ENCODE peak calls at places on chromosomes 11 and 22, in ten cellular contexts. O is activated T-helper 1 cell treated with anti-CD3 and anti-CD28 coated beads, Interleukin-2, amount 50 U/mL, for 16 hours; I is esophagus squamous epithelium; H is substantia nigra; M is stimulated activated CD4-positive, alpha-beta T cell treated with anti-CD3 and anti-CD28 coated beads, Interleukin-1b, Interleukin-23, amount 100 ng/mL, for 1 hour; E is NCI-H460; S is NCI-H187 treated with DMSO at 0.1 percent for 48 hours; T is COLO829; B is CD8-positive, alpha-beta memory T cell; V is NCI-H524. P is an unnamed sample.

GRCh38 chr11:113960702-113961330 is 14.1 kb upstream of the HTR3A start:
- DNase-seq in O (no peak), S (no peak), T (no peak), V (no peak), H (no peak), M (no peak), E (no peak), I (no peak), B (no peak), P (no peak)

GRCh38 chr11:65384301-65384889 is 1.9 kb upstream of the SLC25A45 start:
- DNase-seq in I (no peak), H (no peak), M (no peak), E (no peak), V (no peak), O (no peak), S (no peak), B (peak), T (no peak), P (no peak)

GRCh38 chr11:123573291-123573690 is 81.1 kb downstream of the SCN3B start:
- DNase-seq in E (no peak), I (no peak), S (no peak), O (no peak), B (no peak), V (no peak), M (no peak), T (no peak), H (no peak), P (no peak)

GRCh38 chr11:78350101-78350645 is 67.4 kb downstream of the GAB2 start:
- DNase-seq in I (no peak), E (no peak), S (no peak), M (no peak), H (no peak), O (no peak), V (no peak), B (no peak), T (no peak), P (no peak)

GRCh38 chr11:64998690-64999431 is 2.1 kb upstream of the BATF2 start:
- DNase-seq in H (no peak), O (no peak), M (no peak), V (no peak), E (no peak), T (no peak), I (no peak), B (no peak), S (peak), P (no peak)

GRCh38 chr22:17079572-17079971 is 5.2 kb upstream of the IL17RA start:
- DNase-seq in S (no peak), T (no peak), B (no peak), E (no peak), H (no peak), M (no peak), O (no peak), V (no peak), I (no peak), P (no peak)

GRCh38 chr11:57460017-57460755 is at the start of gene RTN4RL2:
- DNase-seq in H (no peak), T (peak), E (peak), I (no peak), V (peak), O (no peak), S (no peak), B (no peak), M (no peak), P (peak)

GRCh38 chr11:47259178-47259977 is 1.6 kb downstream of the NR1H3 start:
- DNase-seq in B (peak), S (no peak), M (no peak), O (no peak), E (peak), I (no peak), V (no peak), H (no peak), T (peak), P (no peak)

GRCh38 chr11:70717961-70718595 is 319.7 kb downstream of the CTTN start:
- DNase-seq in S (no peak), E (no peak), B (no peak), O (no peak), M (no peak), T (no peak), H (peak), I (no peak), V (no peak), P (no peak)

GRCh38 chr11:125344846-125345705 is 151.0 kb downstream of the FEZ1 start:
- DNase-seq in M (no peak), H (no peak), E (no peak), S (no peak), B (no peak), I (no peak), T (no peak), V (no peak), O (no peak), P (no peak)

GRCh38 chr11:113189909-113190667 is 124.3 kb upstream of the TTC12 start:
- DNase-seq in M (no peak), O (no peak), T (no peak), I (no peak), H (no peak), E (peak), S (no peak), V (no peak), B (no peak), P (no peak)

GRCh38 chr11:123973816-123974215 is 3.8 kb downstream of the OR10S1 start:
- DNase-seq in S (no peak), H (no peak), B (no peak), E (no peak), O (no peak), T (no peak), V (no peak), M (no peak), I (no peak), P (no peak)

GRCh38 chr11:76313913-76314740 is 66.8 kb downstream of the THAP12 start:
- DNase-seq in M (no peak), B (no peak), H (no peak), I (no peak), V (no peak), O (no peak), E (no peak), S (no peak), T (no peak), P (no peak)

GRCh38 chr11:62500066-62501035 is 46.3 kb downstream of the AHNAK start:
- DNase-seq in E (no peak), T (no peak), H (no peak), V (no peak), B (no peak), O (no peak), M (no peak), S (peak), I (no peak), P (no peak)

GRCh38 chr22:45008853-45009751 is 703 bp downstream of the PHF21B start:
- DNase-seq in S (no peak), V (peak), I (no peak), H (no peak), M (no peak), E (no peak), B (no peak), O (no peak), T (no peak), P (peak)

GRCh38 chr11:48017105-48017874 is 36.9 kb downstream of the PTPRJ start:
- DNase-seq in I (no peak), T (no peak), S (no peak), B (peak), M (no peak), O (no peak), V (no peak), E (no peak), H (no peak), P (no peak)

GRCh38 chr11:82969811-82970210 is 68.3 kb downstream of the DDIAS start:
- DNase-seq in E (no peak), I (no peak), B (no peak), T (no peak), O (no peak), V (no peak), H (no peak), S (no peak), M (no peak), P (no peak)

GRCh38 chr22:17334983-17335382 is 34.3 kb upstream of the CECR2 start:
- DNase-seq in T (no peak), H (no peak), E (no peak), I (no peak), S (no peak), M (no peak), O (no peak), V (no peak), B (no peak), P (no peak)

GRCh38 chr11:34176980-34177319 is 71.5 kb downstream of the NAT10 start:
- DNase-seq in O (no peak), H (no peak), M (no peak), I (no peak), S (no peak), V (peak), T (peak), E (no peak), B (no peak), P (no peak)

GRCh38 chr11:132234878-132235277 is 864.5 kb downstream of the NTM start:
- DNase-seq in B (no peak), H (no peak), M (no peak), O (no peak), V (no peak), T (peak), E (no peak), I (no peak), S (no peak), P (no peak)

GRCh38 chr22:27748355-27749168 is 53.0 kb downstream of the MN1 start:
- DNase-seq in B (no peak), S (no peak), V (no peak), O (no peak), I (no peak), H (no peak), E (peak), T (no peak), M (no peak), P (no peak)

GRCh38 chr11:36088234-36088975 is 144.5 kb downstream of the LDLRAD3 start:
- DNase-seq in O (no peak), V (no peak), B (no peak), E (no peak), M (no peak), I (no peak), T (no peak), S (no peak), H (peak), P (no peak)

GRCh38 chr11:105229257-105229656 is 89.7 kb upstream of the CARD18 start:
- DNase-seq in E (no peak), V (no peak), S (no peak), O (no peak), T (no peak), M (no peak), H (no peak), B (no peak), I (no peak), P (no peak)

GRCh38 chr22:19853058-19853878 is 1.4 kb downstream of the GNB1L start:
- DNase-seq in S (no peak), T (no peak), I (no peak), M (no peak), V (no peak), B (no peak), O (no peak), H (no peak), E (no peak), P (no peak)

GRCh38 chr22:20657963-20658362 is 116.0 kb upstream of the SERPIND1 start:
- DNase-seq in S (no peak), H (no peak), E (no peak), M (no peak), B (no peak), T (no peak), O (no peak), I (no peak), V (no peak), P (no peak)

GRCh38 chr22:49992921-49993648 is 19.5 kb downstream of the IL17REL start:
- DNase-seq in M (peak), B (peak), S (no peak), I (no peak), V (no peak), H (peak), O (peak), E (peak), T (no peak), P (peak)

GRCh38 chr22:29799217-29799680 is 32.1 kb downstream of the UQCR10 start:
- DNase-seq in M (no peak), T (peak), B (no peak), H (peak), E (peak), O (no peak), I (peak), S (no peak), V (no peak), P (no peak)

GRCh38 chr11:116852261-116853125 is 15.1 kb upstream of the APOA1 start:
- DNase-seq in H (no peak), E (no peak), M (no peak), V (no peak), I (no peak), T (peak), B (no peak), O (no peak), S (no peak), P (peak)

GRCh38 chr11:117928818-117929567 is at the start of gene TMPRSS13:
- DNase-seq in S (no peak), O (no peak), B (no peak), V (no peak), I (no peak), H (no peak), T (no peak), E (no peak), M (no peak), P (no peak)

GRCh38 chr22:48351376-48352085 is 1476.1 kb downstream of the BRD1 start:
- DNase-seq in E (no peak), H (no peak), S (no peak), B (no peak), M (no peak), T (no peak), I (no peak), V (no peak), O (no peak), P (no peak)

GRCh38 chr11:88827018-88827676 is 238.6 kb downstream of the GRM5 start:
- DNase-seq in H (no peak), O (no peak), T (no peak), M (no peak), E (no peak), I (no peak), V (no peak), S (no peak), B (no peak), P (no peak)

GRCh38 chr11:32200448-32200847 is 109.6 kb downstream of the RCN1 start:
- DNase-seq in V (no peak), M (no peak), O (no peak), T (no peak), E (no peak), I (no peak), B (no peak), S (no peak), H (no peak), P (no peak)

GRCh38 chr22:41401781-41402648 is 20.3 kb downstream of the TEF start:
- DNase-seq in M (no peak), B (no peak), S (no peak), E (no peak), V (peak), O (no peak), T (peak), H (peak), I (no peak), P (no peak)

GRCh38 chr11:59845399-59845798 is at the start of gene CBLIF:
- DNase-seq in H (no peak), B (no peak), V (no peak), E (no peak), T (no peak), O (no peak), S (no peak), I (no peak), M (no peak), P (no peak)

GRCh38 chr11:77687088-77687487 is 49.5 kb upstream of the CLNS1A start:
- DNase-seq in B (no peak), V (no peak), H (no peak), E (no peak), I (no peak), O (no peak), T (no peak), S (no peak), M (no peak), P (no peak)

GRCh38 chr22:32413715-32414114 is 1.7 kb upstream of the RTCB start:
- DNase-seq in H (no peak), I (no peak), E (no peak), M (no peak), V (no peak), O (no peak), S (no peak), T (peak), B (no peak), P (no peak)

GRCh38 chr22:39068033-39068785 is 8.9 kb upstream of the APOBEC3G start:
- DNase-seq in V (no peak), E (no peak), S (no peak), O (no peak), M (no peak), I (no peak), B (no peak), T (no peak), H (no peak), P (no peak)

P was measured in stimulated activated effector memory CD8-positive, alpha-beta T cell treated with anti-CD3 and anti-CD28 coated beads, Interleukin-12 subunit alpha, Interleukin-12 subunit beta, amount 100 ng/mL, for 72 hours.